ENCODE peak calls at places on chromosomes 5 and 9, in nine cellular contexts. I, G, N, P, X, Y, F, J and T are unnamed samples. For H3K27me3, the result is how much of the 10 kb centered on the place peaks cover.

GRCh38 chr5:96745844-96746531 is 61.8 kb downstream of the ERAP1 start:
- DNase-seq in I (no peak), G (no peak), N (no peak), P (no peak), X (peak), Y (no peak), F (no peak), J (no peak), T (no peak)

GRCh38 chr9:81594415-81594814 is 94.9 kb downstream of the TLE1 start:
- DNase-seq in I (no peak), G (no peak), N (no peak), P (no peak), X (no peak), Y (no peak), F (no peak), J (no peak), T (no peak)

GRCh38 chr5:53035868-53036381 is 46.8 kb downstream of the ITGA2 start:
- DNase-seq in I (no peak), G (no peak), N (peak), P (peak), X (no peak), Y (no peak), F (no peak), J (no peak), T (peak)

GRCh38 chr9:125099816-125100215 is 43.5 kb downstream of the SCAI start:
- DNase-seq in I (no peak), G (no peak), N (no peak), P (no peak), X (no peak), Y (no peak), F (no peak), J (no peak), T (no peak)

GRCh38 chr5:54900906-54901725 is 84.3 kb downstream of the ESM1 start:
- DNase-seq in I (no peak), G (no peak), N (peak), P (no peak), X (peak), Y (peak), F (no peak), J (no peak), T (no peak)

GRCh38 chr9:98538203-98538602 is 170.5 kb downstream of the GABBR2 start:
- DNase-seq in I (no peak), G (no peak), N (no peak), P (peak), X (no peak), Y (no peak), F (no peak), J (no peak), T (peak)

GRCh38 chr5:133341296-133341695 is 271.0 kb downstream of the FSTL4 start:
- DNase-seq in I (no peak), G (no peak), N (no peak), P (no peak), X (no peak), Y (no peak), F (no peak), J (no peak), T (no peak)

GRCh38 chr5:134437340-134438267 is 25.9 kb upstream of the CDKN2AIPNL start:
- DNase-seq in I (no peak), G (no peak), N (no peak), P (peak), X (no peak), Y (no peak), F (no peak), J (no peak), T (no peak)

GRCh38 chr5:115639377-115639776 is 13.5 kb upstream of the TMED7 start:
- DNase-seq in I (no peak), G (no peak), N (no peak), P (no peak), X (no peak), Y (no peak), F (no peak), J (no peak), T (no peak)

GRCh38 chr9:5321058-5321457 is 16.5 kb upstream of the RLN2 start:
- DNase-seq in I (no peak), G (no peak), N (no peak), P (no peak), X (no peak), Y (no peak), F (no peak), J (no peak), T (peak)

GRCh38 chr9:3698531-3698930 is 172.7 kb upstream of the RFX3 start:
- DNase-seq in I (no peak), G (no peak), N (no peak), P (no peak), X (no peak), Y (no peak), F (no peak), J (no peak), T (no peak)

GRCh38 chr9:137325124-137325523 is 23.1 kb upstream of the NRARP start:
- DNase-seq in I (peak), G (no peak), N (no peak), P (no peak), X (no peak), Y (no peak), F (no peak), J (no peak), T (no peak)

GRCh38 chr5:172665049-172665541 is 24.0 kb downstream of the NEURL1B start:
- DNase-seq in I (no peak), G (no peak), N (no peak), P (no peak), X (no peak), Y (no peak), F (no peak), J (no peak), T (no peak)

GRCh38 chr9:97984188-97985057 is 1.3 kb downstream of the ANP32B start:
- DNase-seq in I (peak), G (peak), N (peak), P (peak), X (peak), Y (peak), F (no peak), J (peak), T (peak)

GRCh38 chr9:133187561-133188005 is 21.5 kb downstream of the OBP2B start:
- DNase-seq in I (no peak), G (no peak), N (no peak), P (no peak), X (no peak), Y (no peak), F (no peak), J (no peak), T (no peak)

GRCh38 chr5:177526191-177526590 is 9.4 kb upstream of the DDX41 start:
- DNase-seq in I (no peak), G (no peak), N (no peak), P (no peak), X (no peak), Y (no peak), F (no peak), J (no peak), T (no peak)

GRCh38 chr9:126671983-126672382 is 58.3 kb downstream of the LMX1B start:
- DNase-seq in I (no peak), G (no peak), N (no peak), P (no peak), X (no peak), Y (no peak), F (no peak), J (no peak), T (no peak)

GRCh38 chr5:149212203-149212951 is 59.3 kb upstream of the AFAP1L1 start:
- DNase-seq in I (no peak), G (no peak), N (peak), P (no peak), X (peak), Y (no peak), F (no peak), J (no peak), T (no peak)

GRCh38 chr9:106587021-106587420 is 275.9 kb upstream of the ZNF462 start:
- DNase-seq in I (no peak), G (no peak), N (no peak), P (no peak), X (no peak), Y (no peak), F (no peak), J (no peak), T (no peak)

GRCh38 chr9:106575903-106576755 is 286.8 kb upstream of the ZNF462 start:
- DNase-seq in I (no peak), G (no peak), N (no peak), P (no peak), X (no peak), Y (no peak), F (no peak), J (no peak), T (no peak)

GRCh38 chr9:106583751-106584150 is 279.2 kb upstream of the ZNF462 start:
- DNase-seq in I (no peak), G (no peak), N (no peak), P (no peak), X (no peak), Y (no peak), F (no peak), J (no peak), T (no peak)

DNA sequence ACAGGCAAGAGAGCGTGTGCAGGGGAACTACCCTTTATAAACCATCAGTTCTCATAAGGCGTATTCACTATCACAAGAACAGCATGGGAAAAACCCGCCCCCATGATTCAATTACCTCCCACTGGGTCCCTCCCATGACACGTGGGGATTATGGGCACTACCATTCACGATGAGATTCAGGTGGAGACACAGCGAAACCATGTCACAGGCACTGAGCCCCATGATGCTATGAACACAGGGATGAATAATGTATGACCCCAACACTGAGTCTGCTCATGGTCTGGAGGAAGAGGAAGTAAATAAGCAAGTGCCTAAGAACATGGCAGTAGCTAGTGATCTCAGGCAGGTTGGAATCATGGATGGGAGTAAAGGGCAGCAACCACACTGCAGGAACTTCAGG is 281.0 kb upstream of the ZNF462 start:
- DNase-seq in I (no peak), G (no peak), N (no peak), P (no peak), X (no peak), Y (no peak), F (no peak), J (no peak), T (no peak)
- H3K27me3 ChIP-seq in I (under half), G (under half), N (under half), P (under half), X (under half), Y (under half), F (under half), J (under half), T (under half)

GRCh38 chr5:67188274-67188857 is 8.2 kb downstream of the CD180 start:
- DNase-seq in I (no peak), G (no peak), N (no peak), P (no peak), X (no peak), Y (no peak), F (no peak), J (no peak), T (no peak)
- H3K27ac ChIP-seq in I (no peak), G (no peak), N (no peak), P (no peak), X (no peak), Y (no peak), F (no peak), J (no peak), T (no peak)

GRCh38 chr5:1987471-1987870 is 104.7 kb upstream of the IRX4 start:
- DNase-seq in I (no peak), G (no peak), N (no peak), P (no peak), X (no peak), Y (no peak), F (no peak), J (no peak), T (no peak)

GRCh38 chr5:1983919-1984695 is 101.4 kb upstream of the IRX4 start:
- DNase-seq in I (no peak), G (no peak), N (no peak), P (no peak), X (no peak), Y (no peak), F (no peak), J (no peak), T (peak)

GRCh38 chr5:1985781-1986180 is 103.1 kb upstream of the IRX4 start:
- DNase-seq in I (no peak), G (no peak), N (no peak), P (no peak), X (no peak), Y (no peak), F (no peak), J (no peak), T (no peak)

GRCh38 chr5:1983401-1983800 is 100.7 kb upstream of the IRX4 start:
- DNase-seq in I (no peak), G (no peak), N (no peak), P (no peak), X (no peak), Y (no peak), F (no peak), J (no peak), T (peak)
- H3K27me3 ChIP-seq in I (under half), G (under half), N (under half), P (under half), X (under half), Y (under half), F (under half), J (under half), T (under half)

DNA sequence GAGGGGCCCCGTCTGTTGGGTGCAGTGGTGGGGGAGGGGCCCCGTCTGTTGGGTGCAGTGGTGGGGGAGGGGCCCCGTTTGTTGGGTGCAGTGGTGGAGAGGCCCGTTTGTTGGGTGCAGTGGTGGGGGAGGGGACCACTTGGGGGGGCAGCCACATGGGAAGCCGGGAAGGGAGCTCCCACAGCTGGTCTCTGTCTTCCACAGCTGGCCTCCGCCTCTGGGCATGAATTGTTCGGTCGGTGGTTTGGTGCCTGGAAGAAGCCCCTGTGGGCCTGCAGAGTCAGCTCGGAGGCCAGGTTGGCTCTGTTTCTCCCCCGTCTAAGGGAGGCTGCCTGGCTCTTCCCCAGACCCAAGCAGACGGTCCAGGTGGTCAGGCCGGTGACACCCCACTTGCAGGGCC is 69.3 kb downstream of the COL5A1 start:
- DNase-seq in I (no peak), G (no peak), N (no peak), P (no peak), X (no peak), Y (no peak), F (no peak), J (no peak), T (no peak)
- H3K27ac ChIP-seq in I (no peak), G (no peak), N (no peak), P (no peak), X (no peak), Y (peak), F (no peak), J (no peak), T (no peak)

GRCh38 chr5:1001406-1002270 is 7.0 kb upstream of the NKD2 start:
- DNase-seq in I (peak), G (no peak), N (no peak), P (no peak), X (no peak), Y (peak), F (no peak), J (no peak), T (no peak)
- H3K27me3 ChIP-seq in I (under half), G (under half), N (under half), P (under half), X (under half), Y (under half), F (under half), J (under half), T (under half)

DNA sequence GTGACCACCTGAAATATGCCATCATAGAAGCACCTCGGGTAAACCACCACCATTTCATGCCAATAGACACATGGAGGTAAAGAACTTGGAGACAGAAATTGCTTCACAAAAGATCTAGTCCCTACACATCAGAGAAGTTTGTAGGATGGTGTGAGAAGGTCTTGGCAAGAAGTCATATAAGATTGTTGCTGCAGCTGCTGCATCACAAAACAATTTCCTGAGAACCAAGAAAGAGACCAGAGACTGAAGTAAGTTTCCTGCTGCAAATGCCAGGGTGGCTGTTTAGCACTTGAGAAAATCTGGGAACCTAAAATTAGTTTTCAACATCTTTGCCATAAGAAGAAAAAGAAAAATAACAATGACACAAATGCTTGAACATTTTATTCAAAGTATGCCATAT is 114.3 kb downstream of the KCTD16 start:
- DNase-seq in I (no peak), G (no peak), N (no peak), P (no peak), X (no peak), Y (no peak), F (no peak), J (no peak), T (no peak)
- H3K27ac ChIP-seq in I (no peak), G (no peak), N (no peak), P (no peak), X (no peak), Y (no peak), F (no peak), J (no peak), T (no peak)

DNA sequence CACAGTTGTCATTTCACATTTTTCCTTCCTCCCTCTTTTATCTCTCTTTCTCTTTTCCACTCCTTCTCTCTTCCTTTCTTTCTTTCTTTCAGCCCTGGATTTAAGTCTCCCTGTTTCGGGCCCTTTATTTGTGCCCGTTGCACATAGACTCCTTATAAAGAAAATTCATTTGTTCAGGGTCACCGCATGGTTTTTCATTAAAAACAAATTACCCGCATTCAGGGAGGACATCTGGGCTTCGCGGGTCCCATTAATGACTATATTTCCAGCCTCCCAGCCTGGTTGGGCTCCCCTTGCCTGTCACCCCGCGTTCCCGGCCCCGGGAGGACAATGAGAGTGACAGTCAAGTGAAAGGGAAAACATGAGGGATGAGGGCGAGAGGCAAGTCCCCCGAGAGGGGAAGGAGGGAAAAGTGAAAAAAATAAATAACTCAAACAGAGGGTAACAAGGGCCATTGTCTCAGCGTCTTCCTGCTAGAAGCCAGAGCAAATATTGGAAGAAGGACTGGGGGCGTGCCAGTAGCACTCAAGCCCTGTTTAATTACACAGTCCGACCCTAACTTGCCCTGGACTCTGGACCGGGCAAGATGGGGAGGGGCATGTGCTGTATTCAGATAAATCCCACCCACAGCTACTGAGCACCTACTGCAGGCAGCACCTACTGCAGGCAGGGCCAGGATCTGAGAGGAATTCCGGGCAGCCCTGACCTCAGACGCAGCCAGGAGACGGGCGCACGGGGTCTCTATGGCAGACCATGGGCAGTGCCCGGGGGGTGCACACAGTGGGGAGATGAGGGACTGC is 166.2 kb downstream of the PAX5 start:
- DNase-seq in I (peak), G (no peak), N (no peak), P (no peak), X (peak), Y (peak), F (no peak), J (no peak), T (no peak)
- H3K27me3 ChIP-seq in I (under half), G (under half), N (under half), P (under half), X (half or more), Y (under half), F (under half), J (under half), T (under half)

GRCh38 chr5:68286612-68286912 is 71.0 kb downstream of the PIK3R1 start:
- DNase-seq in I (no peak), G (no peak), N (no peak), P (no peak), X (no peak), Y (no peak), F (no peak), J (no peak), T (no peak)
- H3K27ac ChIP-seq in I (no peak), G (peak), N (no peak), P (no peak), X (peak), Y (no peak), F (no peak), J (peak), T (no peak)

DNA sequence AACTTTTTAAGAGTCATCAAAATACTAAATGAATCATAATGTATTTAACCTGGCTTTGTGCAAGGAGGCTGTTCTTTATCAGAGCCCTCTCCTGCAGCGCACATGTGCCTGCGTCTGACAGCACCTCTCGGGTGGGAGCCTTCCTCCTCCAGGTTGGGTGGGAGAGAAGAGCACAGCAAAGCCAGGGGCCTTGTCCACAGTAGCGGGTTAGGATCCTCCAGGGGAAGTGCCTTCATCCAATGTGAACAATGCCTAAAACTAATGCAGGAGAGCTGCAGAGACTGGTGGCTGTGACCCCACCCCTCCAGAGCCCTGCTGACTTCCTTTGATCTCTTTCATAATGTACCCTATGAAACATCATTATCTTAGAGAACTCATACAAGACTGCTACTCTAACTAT is 10.2 kb downstream of the UBE2QL1 start:
- DNase-seq in I (no peak), G (no peak), N (no peak), P (no peak), X (no peak), Y (no peak), F (no peak), J (no peak), T (no peak)
- H3K27me3 ChIP-seq in I (under half), G (under half), N (under half), P (under half), X (under half), Y (under half), F (under half), J (under half), T (under half)